ENCODE peak calls at places on chromosome 3, in nine cellular contexts. One of them, this sample, is unnamed.

GRCh38 chr3:118587037-118587741 is 447.5 kb downstream of the IGSF11 start:
- DNase-seq in fibroblast of lung: no peak
- DNase-seq in astrocyte: no peak
- DNase-seq in K562: no peak
- DNase-seq in IMR-90: no peak
- DNase-seq in SK-N-SH: no peak
- DNase-seq in PC-3: no peak
- DNase-seq in H9: no peak
- DNase-seq in HepG2: no peak
- DNase-seq in this sample: no peak

GRCh38 chr3:188286087-188286513 is 132.1 kb downstream of the LPP start:
- DNase-seq in fibroblast of lung: peak; percentile 100
- DNase-seq in astrocyte: peak; percentile 100
- DNase-seq in K562: no peak
- DNase-seq in IMR-90: peak; percentile 100
- DNase-seq in SK-N-SH: no peak
- DNase-seq in PC-3: peak; percentile 93
- DNase-seq in H9: no peak
- DNase-seq in HepG2: no peak
- DNase-seq in this sample: no peak

GRCh38 chr3:84960581-84960980 is 1.8 kb downstream of the CADM2 start:
- DNase-seq in fibroblast of lung: no peak
- DNase-seq in astrocyte: no peak
- DNase-seq in K562: no peak
- DNase-seq in IMR-90: no peak
- DNase-seq in SK-N-SH: peak; percentile 18
- DNase-seq in PC-3: no peak
- DNase-seq in H9: no peak
- DNase-seq in HepG2: no peak
- DNase-seq in this sample: no peak

GRCh38 chr3:58349792-58350626 is 17.3 kb downstream of the PXK start:
- DNase-seq in fibroblast of lung: no peak
- DNase-seq in astrocyte: no peak
- DNase-seq in K562: no peak
- DNase-seq in IMR-90: no peak
- DNase-seq in SK-N-SH: no peak
- DNase-seq in PC-3: peak; percentile 22
- DNase-seq in H9: no peak
- DNase-seq in HepG2: no peak
- DNase-seq in this sample: no peak

GRCh38 chr3:27749640-27750039 is 27.5 kb upstream of the EOMES start:
- DNase-seq in fibroblast of lung: no peak
- DNase-seq in astrocyte: no peak
- DNase-seq in K562: no peak
- DNase-seq in IMR-90: no peak
- DNase-seq in SK-N-SH: no peak
- DNase-seq in PC-3: no peak
- DNase-seq in H9: no peak
- DNase-seq in HepG2: no peak
- DNase-seq in this sample: no peak

GRCh38 chr3:134663646-134664456 is 13.0 kb upstream of the KY start:
- DNase-seq in fibroblast of lung: peak; percentile 62
- DNase-seq in astrocyte: peak; percentile 47
- DNase-seq in K562: no peak
- DNase-seq in IMR-90: peak; percentile 55
- DNase-seq in SK-N-SH: no peak
- DNase-seq in PC-3: no peak
- DNase-seq in H9: no peak
- DNase-seq in HepG2: no peak
- DNase-seq in this sample: no peak

GRCh38 chr3:194485471-194485875 is 1.3 kb downstream of the ATP13A3 start:
- DNase-seq in fibroblast of lung: peak; percentile 71
- DNase-seq in astrocyte: peak; percentile 59
- DNase-seq in K562: no peak
- DNase-seq in IMR-90: peak; percentile 41
- DNase-seq in SK-N-SH: no peak
- DNase-seq in PC-3: peak; percentile 44
- DNase-seq in H9: no peak
- DNase-seq in HepG2: no peak
- DNase-seq in this sample: no peak

GRCh38 chr3:147816770-147817169 is 407.6 kb downstream of the ZIC1 start:
- DNase-seq in fibroblast of lung: no peak
- DNase-seq in astrocyte: no peak
- DNase-seq in K562: no peak
- DNase-seq in IMR-90: no peak
- DNase-seq in SK-N-SH: no peak
- DNase-seq in PC-3: peak; percentile 43
- DNase-seq in H9: no peak
- DNase-seq in HepG2: no peak
- DNase-seq in this sample: peak; percentile 84

GRCh38 chr3:98657429-98657828 is 64.0 kb upstream of the CPOX start:
- DNase-seq in fibroblast of lung: peak; percentile 1
- DNase-seq in astrocyte: no peak
- DNase-seq in K562: no peak
- DNase-seq in IMR-90: no peak
- DNase-seq in SK-N-SH: peak; percentile 33
- DNase-seq in PC-3: peak; percentile 69
- DNase-seq in H9: peak; percentile 78
- DNase-seq in HepG2: no peak
- DNase-seq in this sample: peak; percentile 39

GRCh38 chr3:50655009-50655830 is 19.5 kb upstream of the DOCK3 start:
- DNase-seq in fibroblast of lung: no peak
- DNase-seq in astrocyte: no peak
- DNase-seq in K562: no peak
- DNase-seq in IMR-90: peak; percentile 13
- DNase-seq in SK-N-SH: no peak
- DNase-seq in PC-3: no peak
- DNase-seq in H9: no peak
- DNase-seq in HepG2: no peak
- DNase-seq in this sample: no peak

GRCh38 chr3:30180305-30181275 is 425.8 kb upstream of the TGFBR2 start:
- DNase-seq in fibroblast of lung: no peak
- DNase-seq in astrocyte: no peak
- DNase-seq in K562: no peak
- DNase-seq in IMR-90: no peak
- DNase-seq in SK-N-SH: no peak
- DNase-seq in PC-3: no peak
- DNase-seq in H9: no peak
- DNase-seq in HepG2: no peak
- DNase-seq in this sample: no peak

DNA sequence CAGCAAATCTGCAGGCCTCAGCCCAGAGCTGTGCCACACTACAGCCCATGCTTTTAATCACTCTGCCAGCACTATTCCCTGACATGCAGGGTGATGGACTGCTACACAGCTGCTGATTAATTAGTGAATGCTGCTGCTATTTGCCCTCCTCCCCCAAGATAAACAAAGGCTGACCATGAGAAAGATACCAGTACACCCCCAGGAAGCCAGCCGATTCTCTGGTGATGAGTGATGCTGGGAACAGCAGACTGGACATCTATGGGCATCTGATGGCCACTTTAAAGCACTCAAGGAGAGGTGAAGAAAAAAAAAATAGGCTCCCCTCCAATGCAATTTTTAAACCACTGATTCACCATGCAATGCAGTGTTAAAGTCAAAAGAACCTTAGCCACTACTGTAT is 39.2 kb downstream of the RFTN1 start:
- DNase-seq in fibroblast of lung: peak; percentile 95
- DNase-seq in astrocyte: peak; percentile 92
- DNase-seq in K562: no peak
- DNase-seq in IMR-90: peak; percentile 67
- DNase-seq in SK-N-SH: no peak
- DNase-seq in PC-3: no peak
- DNase-seq in H9: no peak
- DNase-seq in HepG2: no peak
- DNase-seq in this sample: no peak
- H3K9me3 ChIP-seq in fibroblast of lung: no peaks in the 10 kb centered on the region
- H3K9me3 ChIP-seq in astrocyte: no peaks in the 10 kb centered on the region
- H3K9me3 ChIP-seq in K562: no peaks in the 10 kb centered on the region
- H3K9me3 ChIP-seq in IMR-90: peaks cover 4% of the 10 kb centered on the region
- H3K9me3 ChIP-seq in SK-N-SH: no peaks in the 10 kb centered on the region
- H3K9me3 ChIP-seq in PC-3: peaks cover 5% of the 10 kb centered on the region
- H3K9me3 ChIP-seq in H9: no peaks in the 10 kb centered on the region
- H3K9me3 ChIP-seq in HepG2: no peaks in the 10 kb centered on the region
- H3K9me3 ChIP-seq in this sample: no peaks in the 10 kb centered on the region

GRCh38 chr3:67635257-67635656 is 19.2 kb downstream of the SUCLG2 start:
- DNase-seq in fibroblast of lung: peak; percentile 90
- DNase-seq in astrocyte: peak; percentile 87
- DNase-seq in K562: no peak
- DNase-seq in IMR-90: peak; percentile 96
- DNase-seq in SK-N-SH: no peak
- DNase-seq in PC-3: peak; percentile 74
- DNase-seq in H9: no peak
- DNase-seq in HepG2: no peak
- DNase-seq in this sample: no peak
- H3K9ac ChIP-seq in fibroblast of lung: no peak overlapping the region
- H3K9ac ChIP-seq in astrocyte: peak overlapping the region; percentile 60
- H3K9ac ChIP-seq in K562: no peak overlapping the region
- H3K9ac ChIP-seq in IMR-90: no peak overlapping the region
- H3K9ac ChIP-seq in SK-N-SH: peak overlapping the region; percentile 47
- H3K9ac ChIP-seq in PC-3: peak overlapping the region; percentile 65
- H3K9ac ChIP-seq in H9: no peak overlapping the region
- H3K9ac ChIP-seq in HepG2: no peak overlapping the region
- H3K9ac ChIP-seq in this sample: no peak overlapping the region

DNA sequence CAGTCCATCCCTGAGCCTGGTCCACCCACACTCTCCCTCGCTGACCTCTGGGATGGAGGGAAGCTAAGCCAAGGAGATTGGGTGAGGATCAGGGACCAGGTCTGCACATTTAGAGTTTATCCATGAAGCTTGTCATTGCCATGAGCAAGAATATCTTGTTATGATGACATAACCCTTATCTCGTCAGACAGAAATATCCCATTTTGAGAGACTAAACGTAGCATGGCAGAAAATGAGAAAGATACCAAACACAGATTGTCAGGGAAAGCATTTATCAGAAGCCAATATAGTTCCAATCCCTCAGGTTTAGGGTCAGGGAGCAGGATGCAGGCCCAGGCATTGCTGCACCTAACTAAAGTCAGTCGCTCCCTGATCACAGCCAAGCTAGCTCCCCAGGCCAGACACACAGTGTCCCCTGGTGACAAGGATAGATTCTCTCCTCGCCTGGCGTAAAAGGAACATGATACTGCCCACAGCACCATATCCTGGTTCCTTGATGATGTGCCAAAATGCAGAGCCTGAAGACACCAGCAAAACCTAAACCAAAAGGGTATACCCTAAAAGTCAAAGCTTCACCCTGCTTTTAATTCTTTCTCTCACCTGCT is 66.9 kb downstream of the DCLK3 start:
- DNase-seq in fibroblast of lung: no peak
- DNase-seq in astrocyte: no peak
- DNase-seq in K562: no peak
- DNase-seq in IMR-90: no peak
- DNase-seq in SK-N-SH: peak; percentile 55
- DNase-seq in PC-3: peak; percentile 49
- DNase-seq in H9: peak; percentile 42
- DNase-seq in HepG2: no peak
- DNase-seq in this sample: no peak
- TF ChIP-seq CTCF in fibroblast of lung: no peak
- TF ChIP-seq CTCF in astrocyte: no peak
- TF ChIP-seq CTCF in K562: no peak
- TF ChIP-seq CTCF in IMR-90: peak; percentile 2
- TF ChIP-seq CTCF in SK-N-SH: peak; percentile 20
- TF ChIP-seq CTCF in PC-3: peak; percentile 52
- TF ChIP-seq CTCF in H9: peak; percentile 35
- TF ChIP-seq CTCF in HepG2: peak; percentile 9
- TF ChIP-seq CTCF in this sample: no peak

GRCh38 chr3:76551739-76552138 is 488.2 kb upstream of the ROBO2 start:
- DNase-seq in fibroblast of lung: no peak
- DNase-seq in astrocyte: no peak
- DNase-seq in K562: no peak
- DNase-seq in IMR-90: no peak
- DNase-seq in SK-N-SH: no peak
- DNase-seq in PC-3: no peak
- DNase-seq in H9: no peak
- DNase-seq in HepG2: no peak
- DNase-seq in this sample: no peak
- H3K9me3 ChIP-seq in fibroblast of lung: no peaks in the 10 kb centered on the region
- H3K9me3 ChIP-seq in astrocyte: peaks cover 5% of the 10 kb centered on the region
- H3K9me3 ChIP-seq in K562: no peaks in the 10 kb centered on the region
- H3K9me3 ChIP-seq in IMR-90: no peaks in the 10 kb centered on the region
- H3K9me3 ChIP-seq in SK-N-SH: no peaks in the 10 kb centered on the region
- H3K9me3 ChIP-seq in PC-3: peaks cover 3% of the 10 kb centered on the region
- H3K9me3 ChIP-seq in H9: peaks cover 7% of the 10 kb centered on the region
- H3K9me3 ChIP-seq in HepG2: no peaks in the 10 kb centered on the region
- H3K9me3 ChIP-seq in this sample: no peaks in the 10 kb centered on the region

GRCh38 chr3:54083901-54084300 is 38.5 kb upstream of the CACNA2D3 start:
- DNase-seq in fibroblast of lung: no peak
- DNase-seq in astrocyte: no peak
- DNase-seq in K562: no peak
- DNase-seq in IMR-90: no peak
- DNase-seq in SK-N-SH: no peak
- DNase-seq in PC-3: no peak
- DNase-seq in H9: no peak
- DNase-seq in HepG2: no peak
- DNase-seq in this sample: no peak

GRCh38 chr3:54079314-54079713 is 43.0 kb upstream of the CACNA2D3 start:
- DNase-seq in fibroblast of lung: no peak
- DNase-seq in astrocyte: no peak
- DNase-seq in K562: no peak
- DNase-seq in IMR-90: no peak
- DNase-seq in SK-N-SH: no peak
- DNase-seq in PC-3: no peak
- DNase-seq in H9: peak; percentile 41
- DNase-seq in HepG2: no peak
- DNase-seq in this sample: no peak

DNA sequence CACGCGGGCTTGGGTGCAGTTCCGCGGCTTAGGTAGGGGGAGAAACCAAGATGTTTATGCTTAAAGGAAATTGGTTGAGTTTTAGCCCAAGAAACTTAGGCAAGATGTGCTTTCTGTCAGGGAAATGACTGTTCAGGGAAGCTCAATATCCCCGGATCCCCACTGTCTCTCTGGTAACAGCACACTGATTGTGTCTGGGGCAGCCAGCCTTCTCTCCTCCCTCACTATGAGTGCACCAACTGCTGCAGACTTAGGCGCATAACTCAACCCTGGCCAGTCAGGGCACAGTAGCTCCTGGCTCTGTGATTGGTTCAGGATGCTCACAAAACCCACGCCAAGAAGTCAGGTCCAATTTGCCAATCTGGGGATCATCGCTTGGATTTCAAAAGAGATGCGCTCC is 42.6 kb upstream of the CACNA2D3 start:
- DNase-seq in fibroblast of lung: no peak
- DNase-seq in astrocyte: no peak
- DNase-seq in K562: no peak
- DNase-seq in IMR-90: no peak
- DNase-seq in SK-N-SH: no peak
- DNase-seq in PC-3: no peak
- DNase-seq in H9: peak; percentile 41
- DNase-seq in HepG2: no peak
- DNase-seq in this sample: no peak
- H3K9ac ChIP-seq in fibroblast of lung: no peak overlapping the region
- H3K9ac ChIP-seq in astrocyte: no peak overlapping the region
- H3K9ac ChIP-seq in K562: no peak overlapping the region
- H3K9ac ChIP-seq in IMR-90: no peak overlapping the region
- H3K9ac ChIP-seq in SK-N-SH: no peak overlapping the region
- H3K9ac ChIP-seq in PC-3: no peak overlapping the region
- H3K9ac ChIP-seq in H9: no peak overlapping the region
- H3K9ac ChIP-seq in HepG2: no peak overlapping the region
- H3K9ac ChIP-seq in this sample: no peak overlapping the region

This sample was measured in colonic mucosa.